ENCODE peak calls at places on chromosomes 5 and 9, in four cellular contexts. R is naive thymus-derived CD4-positive, alpha-beta T cell; N is C1 segment of cervical spinal cord; S is heart left ventricle. Q is an unnamed sample.

GRCh38 chr5:135320718-135321484 is 78.1 kb downstream of the MACROH2A1 start:
- DNase-seq in R (no peak), N (no peak), S (no peak), Q (no peak)

GRCh38 chr5:149656576-149657182 is 73.4 kb upstream of the PPARGC1B start:
- DNase-seq in R (no peak), N (no peak), S (no peak), Q (peak; percentile 65)

GRCh38 chr5:63089147-63089546 is 510.5 kb downstream of the LRRC70 start:
- DNase-seq in R (no peak), N (no peak), S (no peak), Q (no peak)

GRCh38 chr5:141369994-141370848 is at the start of gene PCDHGB3:
- DNase-seq in R (no peak), N (no peak), S (peak; percentile 40), Q (no peak)

GRCh38 chr9:131449276-131449675 is 53.4 kb upstream of the POMT1 start:
- DNase-seq in R (no peak), N (no peak), S (no peak), Q (no peak)

GRCh38 chr9:70007831-70008230 is 35.8 kb upstream of the MAMDC2 start:
- DNase-seq in R (no peak), N (no peak), S (no peak), Q (no peak)

GRCh38 chr5:41722359-41722950 is 147.8 kb downstream of the OXCT1 start:
- DNase-seq in R (no peak), N (no peak), S (no peak), Q (no peak)

GRCh38 chr9:69253057-69253456 is 72.0 kb upstream of the ENTREP1 start:
- DNase-seq in R (no peak), N (no peak), S (no peak), Q (no peak)

GRCh38 chr5:35771839-35772238 is 84.9 kb upstream of the IL7R start:
- DNase-seq in R (no peak), N (no peak), S (no peak), Q (no peak)

GRCh38 chr9:95508968-95509850 is 7.6 kb downstream of the PTCH1 start:
- DNase-seq in R (peak; percentile 20), N (peak; percentile 87), S (peak; percentile 86), Q (peak; percentile 85)